ENCODE peak calls at places on chromosomes 7 and 10, in ten cellular contexts. H is NCI-H748 treated with DMSO at 0.1 percent for 48 hours; G is GM04504; U is OCI-M1; Q is T47D; T is adipocyte; C is activated T-cell treated with anti-CD3 and anti-CD28 coated beads, Interleukin-2, amount 50 U/mL, for 4 hours; P is iris pigment epithelial cell; Z is spleen; D is GM04503. L is an unnamed sample.

GRCh38 chr10:72228318-72228751 is 12.3 kb upstream of the ASCC1 start:
- DNase-seq in H (peak; percentile 64), G (no peak), U (no peak), Q (no peak), T (no peak), C (no peak), P (no peak), Z (no peak), D (no peak), L (no peak)

GRCh38 chr7:100673942-100674431 is 447 bp downstream of the GNB2 start:
- DNase-seq in H (no peak), G (no peak), U (peak; percentile 81), Q (no peak), T (peak; percentile 59), C (no peak), P (peak; percentile 20), Z (peak; percentile 92), D (no peak), L (no peak)

GRCh38 chr7:30650455-30650854 is 31.8 kb downstream of the CRHR2 start:
- DNase-seq in H (no peak), G (no peak), U (no peak), Q (no peak), T (no peak), C (no peak), P (no peak), Z (no peak), D (no peak), L (no peak)

GRCh38 chr10:66747451-66747850 is 178.4 kb upstream of the LRRTM3 start:
- DNase-seq in H (no peak), G (peak; percentile 64), U (no peak), Q (no peak), T (peak; percentile 90), C (no peak), P (peak; percentile 98), Z (no peak), D (peak; percentile 46), L (peak; percentile 1)

GRCh38 chr7:137962875-137963507 is 38.9 kb downstream of the CREB3L2 start:
- DNase-seq in H (no peak), G (no peak), U (peak; percentile 60), Q (no peak), T (no peak), C (no peak), P (no peak), Z (no peak), D (no peak), L (no peak)

GRCh38 chr10:96311180-96311697 is 7.0 kb downstream of the DNTT start:
- DNase-seq in H (no peak), G (no peak), U (no peak), Q (no peak), T (no peak), C (no peak), P (no peak), Z (no peak), D (no peak), L (no peak)

GRCh38 chr7:140674899-140675701 is 2.4 kb downstream of the ADCK2 start:
- DNase-seq in H (no peak), G (peak; percentile 52), U (peak; percentile 69), Q (no peak), T (peak; percentile 55), C (no peak), P (peak; percentile 62), Z (peak; percentile 30), D (peak; percentile 53), L (peak; percentile 61)

GRCh38 chr10:124646483-124647352 is 97.5 kb downstream of the FAM53B start:
- DNase-seq in H (no peak), G (peak; percentile 72), U (peak; percentile 21), Q (no peak), T (no peak), C (no peak), P (peak; percentile 90), Z (peak; percentile 82), D (peak; percentile 71), L (peak; percentile 36)

GRCh38 chr7:141715794-141716689 is 7.9 kb downstream of the WEE2 start:
- DNase-seq in H (no peak), G (no peak), U (no peak), Q (no peak), T (no peak), C (no peak), P (no peak), Z (no peak), D (no peak), L (no peak)

GRCh38 chr7:155584261-155584660 is 37.9 kb upstream of the CNPY1 start:
- DNase-seq in H (no peak), G (no peak), U (no peak), Q (no peak), T (no peak), C (no peak), P (no peak), Z (no peak), D (no peak), L (no peak)

GRCh38 chr10:110762109-110762848 is 109.4 kb upstream of the PDCD4 start:
- DNase-seq in H (no peak), G (no peak), U (no peak), Q (no peak), T (no peak), C (no peak), P (no peak), Z (no peak), D (no peak), L (no peak)

GRCh38 chr10:43680035-43680434 is 31.4 kb upstream of the ZNF32 start:
- DNase-seq in H (no peak), G (no peak), U (peak; percentile 25), Q (no peak), T (no peak), C (no peak), P (peak; percentile 49), Z (no peak), D (no peak), L (no peak)

GRCh38 chr7:2729893-2730716 is 42.1 kb downstream of the AMZ1 start:
- DNase-seq in H (no peak), G (no peak), U (no peak), Q (no peak), T (no peak), C (no peak), P (no peak), Z (peak; percentile 66), D (no peak), L (no peak)